ENCODE peak calls at places on chromosomes 2 and 18, in four cellular contexts. Q is CD8-positive, alpha-beta T cell; G is cardiac muscle cell; O is endothelial cell of umbilical vein. B is an unnamed sample.

GRCh38 chr2:202337133-202337532 is 39.0 kb upstream of the BMPR2 start:
- DNase-seq in O (peak), Q (no peak), G (peak), B (no peak)

GRCh38 chr2:169439900-169440299 is 39.4 kb upstream of the BBS5 start:
- DNase-seq in G (no peak), Q (no peak), O (no peak), B (no peak)

GRCh38 chr2:234218261-234219180 is 168.0 kb downstream of the SPP2 start:
- DNase-seq in G (peak), O (no peak), Q (peak), B (no peak)

GRCh38 chr2:119531292-119531691 is 7.0 kb upstream of the SCTR start:
- DNase-seq in G (no peak), O (no peak), Q (no peak), B (no peak)

GRCh38 chr2:48194641-48195040 is 288.3 kb upstream of the FBXO11 start:
- DNase-seq in Q (no peak), G (no peak), O (no peak), B (no peak)

GRCh38 chr18:22694954-22695353 is 238.2 kb upstream of the RBBP8 start:
- DNase-seq in Q (no peak), G (no peak), O (no peak), B (peak)

GRCh38 chr2:159873136-159873728 is 75.2 kb upstream of the CD302 start:
- DNase-seq in O (no peak), G (no peak), Q (no peak), B (no peak)

GRCh38 chr2:61090386-61090921 is 24.8 kb downstream of the SANBR start:
- DNase-seq in G (no peak), Q (no peak), O (no peak), B (no peak)

GRCh38 chr2:23561088-23561487 is 176.1 kb downstream of the KLHL29 start:
- DNase-seq in O (no peak), Q (no peak), G (no peak), B (no peak)

DNA sequence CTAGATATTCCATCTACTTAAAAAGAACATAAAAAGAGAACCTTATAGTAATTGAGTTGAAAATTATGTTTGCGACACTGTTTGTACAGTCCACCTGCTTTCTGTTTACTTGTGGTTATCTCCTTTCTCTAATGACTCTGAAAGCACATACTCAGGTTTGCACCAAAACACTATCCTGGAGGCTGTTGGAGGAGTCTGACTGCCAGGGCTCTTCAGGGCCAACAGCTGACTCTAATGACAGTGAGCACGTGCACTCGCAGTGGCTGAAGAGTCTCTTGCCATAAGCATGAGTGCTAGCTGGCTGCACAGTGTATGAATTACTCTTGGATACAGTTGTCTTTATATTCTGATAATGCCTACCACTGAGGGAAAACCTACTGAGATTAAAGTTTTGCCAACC is 16.7 kb upstream of the GLS start:
- DNase-seq in Q (no peak), O (no peak), G (peak), B (no peak)
- H3K27ac ChIP-seq in Q (no peak), O (no peak), G (no peak), B (no peak)

GRCh38 chr2:20149703-20150030 is 75.3 kb downstream of the SDC1 start:
- DNase-seq in Q (no peak), G (no peak), O (no peak), B (no peak)

GRCh38 chr2:20151116-20151571 is 73.8 kb downstream of the SDC1 start:
- DNase-seq in G (peak), Q (no peak), O (no peak), B (no peak)

GRCh38 chr2:20148841-20149702 is 75.9 kb downstream of the SDC1 start:
- DNase-seq in Q (no peak), O (peak), G (no peak), B (peak)

GRCh38 chr2:20148411-20148810 is 76.5 kb downstream of the SDC1 start:
- DNase-seq in Q (no peak), O (no peak), G (no peak), B (no peak)

DNA sequence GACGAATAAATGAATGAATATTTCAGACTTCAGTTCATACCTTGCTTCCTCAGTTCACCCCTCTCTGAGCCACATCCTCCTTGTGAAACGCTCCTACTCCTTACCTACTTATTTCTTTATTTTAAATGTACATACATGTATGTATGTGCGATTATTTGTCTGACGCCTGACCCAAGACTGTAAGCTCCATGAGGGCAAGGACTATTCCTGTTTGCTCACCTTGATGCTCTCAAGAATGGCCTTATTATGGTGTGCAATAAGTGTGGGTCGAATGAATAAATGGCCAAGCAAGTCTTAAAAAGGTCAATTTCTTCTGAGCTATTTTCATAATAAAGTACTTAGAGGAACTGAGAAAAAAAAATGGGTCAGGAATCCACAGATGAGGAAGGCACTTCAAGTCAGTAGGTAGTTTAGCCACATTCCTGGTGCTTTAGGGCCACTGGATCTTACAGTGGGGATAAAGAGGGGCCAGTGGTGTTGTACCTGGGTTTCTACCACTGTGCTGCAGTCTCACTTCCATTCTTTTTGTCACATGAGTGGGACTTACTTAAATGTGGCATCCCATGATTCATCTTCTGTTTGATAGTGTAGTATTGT is 74.7 kb downstream of the SDC1 start:
- DNase-seq in G (no peak), Q (no peak), O (no peak), B (no peak)
- H3K27ac ChIP-seq in G (no peak), Q (no peak), O (no peak), B (no peak)

GRCh38 chr2:85599468-85600234 is 2.8 kb downstream of the TMEM150A start:
- DNase-seq in O (no peak), Q (no peak), G (no peak), B (no peak)

GRCh38 chr2:85602476-85603234 is at the start of gene TMEM150A:
- DNase-seq in Q (peak), G (peak), O (peak), B (peak)

GRCh38 chr2:85600235-85600575 is 2.3 kb downstream of the TMEM150A start:
- DNase-seq in Q (no peak), O (no peak), G (no peak), B (no peak)

GRCh38 chr2:85601771-85602475 is 575 bp downstream of the TMEM150A start:
- DNase-seq in G (no peak), O (no peak), Q (no peak), B (no peak)

GRCh38 chr2:85600951-85601770 is 1.3 kb downstream of the TMEM150A start:
- DNase-seq in Q (no peak), G (no peak), O (no peak), B (no peak)
- H3K27ac ChIP-seq in Q (peak), G (no peak), O (no peak), B (no peak)

DNA sequence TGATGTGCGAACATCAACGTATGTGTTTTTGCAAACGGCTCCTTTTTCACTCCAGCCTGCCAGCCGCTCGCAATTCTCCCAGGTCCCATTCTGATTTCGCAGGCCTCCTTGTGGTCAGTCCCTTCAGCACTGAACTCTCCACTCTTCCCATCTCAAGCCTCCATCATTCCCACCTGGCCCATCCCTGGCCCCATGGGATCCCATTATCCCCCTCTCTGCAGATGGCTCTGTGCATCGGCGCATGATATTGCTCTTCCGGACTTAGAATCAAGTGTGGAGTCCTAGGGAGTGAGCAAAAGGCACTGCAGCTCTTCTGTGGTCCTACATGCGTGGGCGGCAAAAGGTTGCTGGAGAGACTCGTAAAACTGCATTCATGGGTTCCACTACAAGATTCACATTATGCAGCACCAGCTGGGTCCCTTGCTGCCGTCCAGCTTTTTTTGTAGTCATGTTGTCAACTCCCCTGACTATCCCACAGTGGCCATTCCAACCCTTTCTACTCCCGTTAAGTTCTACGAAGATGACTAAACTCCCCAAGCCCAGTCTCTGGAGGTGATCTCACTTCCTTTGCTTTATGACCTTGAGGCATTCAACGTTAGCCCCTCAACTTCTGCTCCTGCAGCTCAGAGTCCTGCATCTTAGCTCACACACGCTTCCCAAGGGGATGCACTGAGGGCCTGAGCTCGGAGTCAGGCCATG is 125.3 kb upstream of the NRP2 start:
- DNase-seq in O (no peak), Q (no peak), G (no peak), B (no peak)
- H3K27ac ChIP-seq in O (no peak), Q (no peak), G (no peak), B (no peak)

GRCh38 chr18:395481-396250 is 104.8 kb downstream of the COLEC12 start:
- DNase-seq in O (peak), Q (no peak), G (no peak), B (no peak)
- H3K27ac ChIP-seq in O (peak), Q (no peak), G (peak), B (no peak)

DNA sequence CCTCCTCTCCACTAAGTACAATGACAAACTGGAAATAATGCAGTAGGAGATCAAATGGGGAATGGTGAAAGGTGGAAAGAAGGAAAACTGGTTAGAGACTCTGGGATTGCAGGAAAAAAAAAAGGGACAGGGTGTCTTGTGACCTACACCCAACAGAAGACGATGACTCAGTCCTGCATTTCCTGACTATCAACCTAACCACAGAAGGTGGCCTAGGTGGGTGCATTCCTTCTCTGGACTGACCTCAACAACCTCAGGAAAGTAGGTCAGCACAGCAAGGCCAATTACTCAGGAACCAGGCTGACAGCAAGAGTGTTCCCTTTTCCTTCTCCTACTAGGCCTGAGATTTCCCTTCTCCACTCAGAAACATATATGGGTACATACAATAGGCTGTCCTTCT is 1386.4 kb upstream of the ZEB2 start:
- DNase-seq in G (no peak), O (peak), Q (no peak), B (peak)
- H3K27ac ChIP-seq in G (no peak), O (no peak), Q (no peak), B (no peak)

GRCh38 chr2:74715071-74715791 is 61.2 kb downstream of the SEMA4F start:
- DNase-seq in Q (peak), O (peak), G (peak), B (peak)
- H3K27ac ChIP-seq in Q (no peak), O (no peak), G (no peak), B (peak)

GRCh38 chr2:192183296-192183695 is 11.4 kb downstream of the TMEFF2 start:
- DNase-seq in O (no peak), Q (no peak), G (no peak), B (no peak)
- H3K27ac ChIP-seq in O (no peak), Q (no peak), G (no peak), B (no peak)

B was measured in mammary epithelial cell.